ENCODE peak calls at places on chromosomes 2 and 18, in ten cellular contexts. One of them, this sample, is unnamed.

GRCh38 chr2:12416600-12416999 is 300.1 kb upstream of the TRIB2 start:
- DNase-seq in AG04450: no peak
- DNase-seq in tibial artery: peak; percentile 72
- DNase-seq in gastrocnemius medialis: no peak
- DNase-seq in stomach: peak; percentile 59
- DNase-seq in foreskin keratinocyte: no peak
- DNase-seq in CD8-positive, alpha-beta memory T cell: peak; percentile 44
- DNase-seq in tibial nerve: peak; percentile 53
- DNase-seq in mesendoderm: peak; percentile 39
- DNase-seq in PC-3: peak; percentile 41
- DNase-seq in this sample: peak; percentile 14

GRCh38 chr2:80148906-80149305 is 155.6 kb downstream of the LRRTM1 start:
- DNase-seq in AG04450: no peak
- DNase-seq in tibial artery: no peak
- DNase-seq in gastrocnemius medialis: no peak
- DNase-seq in stomach: no peak
- DNase-seq in foreskin keratinocyte: no peak
- DNase-seq in CD8-positive, alpha-beta memory T cell: no peak
- DNase-seq in tibial nerve: no peak
- DNase-seq in mesendoderm: no peak
- DNase-seq in PC-3: no peak
- DNase-seq in this sample: no peak

GRCh38 chr2:149915151-149915550 is 327.6 kb upstream of the MMADHC start:
- DNase-seq in AG04450: no peak
- DNase-seq in tibial artery: no peak
- DNase-seq in gastrocnemius medialis: no peak
- DNase-seq in stomach: no peak
- DNase-seq in foreskin keratinocyte: no peak
- DNase-seq in CD8-positive, alpha-beta memory T cell: no peak
- DNase-seq in tibial nerve: no peak
- DNase-seq in mesendoderm: no peak
- DNase-seq in PC-3: no peak
- DNase-seq in this sample: no peak

GRCh38 chr18:29838556-29838955 is 1204.0 kb downstream of the DSC3 start:
- DNase-seq in AG04450: no peak
- DNase-seq in tibial artery: no peak
- DNase-seq in gastrocnemius medialis: no peak
- DNase-seq in stomach: no peak
- DNase-seq in foreskin keratinocyte: no peak
- DNase-seq in CD8-positive, alpha-beta memory T cell: no peak
- DNase-seq in tibial nerve: no peak
- DNase-seq in mesendoderm: no peak
- DNase-seq in PC-3: peak; percentile 21
- DNase-seq in this sample: no peak

GRCh38 chr2:55901322-55901721 is 22.3 kb downstream of the EFEMP1 start:
- DNase-seq in AG04450: no peak
- DNase-seq in tibial artery: no peak
- DNase-seq in gastrocnemius medialis: no peak
- DNase-seq in stomach: no peak
- DNase-seq in foreskin keratinocyte: no peak
- DNase-seq in CD8-positive, alpha-beta memory T cell: no peak
- DNase-seq in tibial nerve: no peak
- DNase-seq in mesendoderm: peak; percentile 59
- DNase-seq in PC-3: peak; percentile 63
- DNase-seq in this sample: no peak

GRCh38 chr2:84461310-84461709 is 2.2 kb upstream of the SUCLG1 start:
- DNase-seq in AG04450: no peak
- DNase-seq in tibial artery: no peak
- DNase-seq in gastrocnemius medialis: no peak
- DNase-seq in stomach: no peak
- DNase-seq in foreskin keratinocyte: no peak
- DNase-seq in CD8-positive, alpha-beta memory T cell: no peak
- DNase-seq in tibial nerve: no peak
- DNase-seq in mesendoderm: peak; percentile 11
- DNase-seq in PC-3: no peak
- DNase-seq in this sample: no peak

GRCh38 chr2:66432801-66433694 is 1.9 kb upstream of the MEIS1 start:
- DNase-seq in AG04450: peak; percentile 94
- DNase-seq in tibial artery: peak; percentile 95
- DNase-seq in gastrocnemius medialis: peak; percentile 87
- DNase-seq in stomach: peak; percentile 88
- DNase-seq in foreskin keratinocyte: peak; percentile 89
- DNase-seq in CD8-positive, alpha-beta memory T cell: no peak
- DNase-seq in tibial nerve: peak; percentile 81
- DNase-seq in mesendoderm: peak; percentile 98
- DNase-seq in PC-3: peak; percentile 88
- DNase-seq in this sample: peak; percentile 95

GRCh38 chr18:45920367-45920766 is 46.8 kb downstream of the EPG5 start:
- DNase-seq in AG04450: no peak
- DNase-seq in tibial artery: peak; percentile 85
- DNase-seq in gastrocnemius medialis: peak; percentile 77
- DNase-seq in stomach: peak; percentile 84
- DNase-seq in foreskin keratinocyte: peak; percentile 49
- DNase-seq in CD8-positive, alpha-beta memory T cell: no peak
- DNase-seq in tibial nerve: peak; percentile 61
- DNase-seq in mesendoderm: no peak
- DNase-seq in PC-3: peak; percentile 60
- DNase-seq in this sample: no peak

GRCh38 chr2:227939271-227940027 is 68.0 kb downstream of the DAW1 start:
- DNase-seq in AG04450: no peak
- DNase-seq in tibial artery: no peak
- DNase-seq in gastrocnemius medialis: no peak
- DNase-seq in stomach: no peak
- DNase-seq in foreskin keratinocyte: no peak
- DNase-seq in CD8-positive, alpha-beta memory T cell: no peak
- DNase-seq in tibial nerve: no peak
- DNase-seq in mesendoderm: peak; percentile 71
- DNase-seq in PC-3: peak; percentile 67
- DNase-seq in this sample: peak; percentile 75

GRCh38 chr18:9008203-9008708 is 94.2 kb upstream of the NDUFV2 start:
- DNase-seq in AG04450: no peak
- DNase-seq in tibial artery: no peak
- DNase-seq in gastrocnemius medialis: no peak
- DNase-seq in stomach: no peak
- DNase-seq in foreskin keratinocyte: no peak
- DNase-seq in CD8-positive, alpha-beta memory T cell: no peak
- DNase-seq in tibial nerve: no peak
- DNase-seq in mesendoderm: no peak
- DNase-seq in PC-3: no peak
- DNase-seq in this sample: no peak

GRCh38 chr2:197161738-197162137 is 148.8 kb downstream of the ANKRD44 start:
- DNase-seq in AG04450: no peak
- DNase-seq in tibial artery: no peak
- DNase-seq in gastrocnemius medialis: no peak
- DNase-seq in stomach: no peak
- DNase-seq in foreskin keratinocyte: no peak
- DNase-seq in CD8-positive, alpha-beta memory T cell: no peak
- DNase-seq in tibial nerve: no peak
- DNase-seq in mesendoderm: no peak
- DNase-seq in PC-3: no peak
- DNase-seq in this sample: no peak

GRCh38 chr2:45119038-45119437 is 109.8 kb upstream of the SIX2 start:
- DNase-seq in AG04450: peak; percentile 8
- DNase-seq in tibial artery: no peak
- DNase-seq in gastrocnemius medialis: no peak
- DNase-seq in stomach: no peak
- DNase-seq in foreskin keratinocyte: peak; percentile 36
- DNase-seq in CD8-positive, alpha-beta memory T cell: no peak
- DNase-seq in tibial nerve: no peak
- DNase-seq in mesendoderm: no peak
- DNase-seq in PC-3: peak; percentile 80
- DNase-seq in this sample: no peak

GRCh38 chr18:13178976-13179375 is 39.6 kb upstream of the LDLRAD4 start:
- DNase-seq in AG04450: no peak
- DNase-seq in tibial artery: no peak
- DNase-seq in gastrocnemius medialis: no peak
- DNase-seq in stomach: no peak
- DNase-seq in foreskin keratinocyte: no peak
- DNase-seq in CD8-positive, alpha-beta memory T cell: no peak
- DNase-seq in tibial nerve: no peak
- DNase-seq in mesendoderm: no peak
- DNase-seq in PC-3: peak; percentile 49
- DNase-seq in this sample: no peak

GRCh38 chr2:108612153-108612513 is 77.9 kb downstream of the LIMS1 start:
- DNase-seq in AG04450: peak; percentile 52
- DNase-seq in tibial artery: no peak
- DNase-seq in gastrocnemius medialis: no peak
- DNase-seq in stomach: no peak
- DNase-seq in foreskin keratinocyte: peak; percentile 81
- DNase-seq in CD8-positive, alpha-beta memory T cell: no peak
- DNase-seq in tibial nerve: no peak
- DNase-seq in mesendoderm: no peak
- DNase-seq in PC-3: no peak
- DNase-seq in this sample: no peak

GRCh38 chr2:40225670-40226069 is 226.2 kb downstream of the SLC8A1 start:
- DNase-seq in AG04450: no peak
- DNase-seq in tibial artery: no peak
- DNase-seq in gastrocnemius medialis: no peak
- DNase-seq in stomach: no peak
- DNase-seq in foreskin keratinocyte: no peak
- DNase-seq in CD8-positive, alpha-beta memory T cell: no peak
- DNase-seq in tibial nerve: no peak
- DNase-seq in mesendoderm: peak; percentile 27
- DNase-seq in PC-3: no peak
- DNase-seq in this sample: no peak

GRCh38 chr2:146246017-146246733 is 1598.7 kb upstream of the ACVR2A start:
- DNase-seq in AG04450: no peak
- DNase-seq in tibial artery: no peak
- DNase-seq in gastrocnemius medialis: no peak
- DNase-seq in stomach: no peak
- DNase-seq in foreskin keratinocyte: peak; percentile 49
- DNase-seq in CD8-positive, alpha-beta memory T cell: no peak
- DNase-seq in tibial nerve: no peak
- DNase-seq in mesendoderm: no peak
- DNase-seq in PC-3: peak; percentile 45
- DNase-seq in this sample: no peak

GRCh38 chr2:37454851-37455762 is 110.7 kb downstream of the QPCT start:
- DNase-seq in AG04450: no peak
- DNase-seq in tibial artery: no peak
- DNase-seq in gastrocnemius medialis: no peak
- DNase-seq in stomach: no peak
- DNase-seq in foreskin keratinocyte: no peak
- DNase-seq in CD8-positive, alpha-beta memory T cell: no peak
- DNase-seq in tibial nerve: no peak
- DNase-seq in mesendoderm: peak; percentile 8
- DNase-seq in PC-3: no peak
- DNase-seq in this sample: no peak

GRCh38 chr18:74281639-74282358 is 10.0 kb downstream of the CYB5A start:
- DNase-seq in AG04450: no peak
- DNase-seq in tibial artery: no peak
- DNase-seq in gastrocnemius medialis: peak; percentile 62
- DNase-seq in stomach: no peak
- DNase-seq in foreskin keratinocyte: no peak
- DNase-seq in CD8-positive, alpha-beta memory T cell: no peak
- DNase-seq in tibial nerve: peak; percentile 75
- DNase-seq in mesendoderm: peak; percentile 23
- DNase-seq in PC-3: no peak
- DNase-seq in this sample: no peak

GRCh38 chr2:217950401-217950871 is 52.4 kb downstream of the TNS1 start:
- DNase-seq in AG04450: no peak
- DNase-seq in tibial artery: peak; percentile 72
- DNase-seq in gastrocnemius medialis: no peak
- DNase-seq in stomach: peak; percentile 27
- DNase-seq in foreskin keratinocyte: no peak
- DNase-seq in CD8-positive, alpha-beta memory T cell: no peak
- DNase-seq in tibial nerve: no peak
- DNase-seq in mesendoderm: no peak
- DNase-seq in PC-3: no peak
- DNase-seq in this sample: no peak
- H3K27ac ChIP-seq in AG04450: no peak overlapping the region
- H3K27ac ChIP-seq in tibial artery: peak overlapping the region; percentile 98
- H3K27ac ChIP-seq in gastrocnemius medialis: peak overlapping the region; percentile 34
- H3K27ac ChIP-seq in stomach: peak overlapping the region; percentile 83
- H3K27ac ChIP-seq in foreskin keratinocyte: no peak overlapping the region
- H3K27ac ChIP-seq in CD8-positive, alpha-beta memory T cell: no peak overlapping the region
- H3K27ac ChIP-seq in tibial nerve: peak overlapping the region; percentile 85
- H3K27ac ChIP-seq in mesendoderm: no peak overlapping the region
- H3K27ac ChIP-seq in PC-3: no peak overlapping the region
- H3K27ac ChIP-seq in this sample: no peak overlapping the region

GRCh38 chr18:62790836-62791772 is 75.8 kb downstream of the PHLPP1 start:
- DNase-seq in AG04450: no peak
- DNase-seq in tibial artery: no peak
- DNase-seq in gastrocnemius medialis: no peak
- DNase-seq in stomach: no peak
- DNase-seq in foreskin keratinocyte: no peak
- DNase-seq in CD8-positive, alpha-beta memory T cell: no peak
- DNase-seq in tibial nerve: no peak
- DNase-seq in mesendoderm: no peak
- DNase-seq in PC-3: no peak
- DNase-seq in this sample: no peak
- H3K27me3 ChIP-seq in AG04450: no peaks in the 10 kb centered on the region
- H3K27me3 ChIP-seq in tibial artery: no peaks in the 10 kb centered on the region
- H3K27me3 ChIP-seq in gastrocnemius medialis: no peaks in the 10 kb centered on the region
- H3K27me3 ChIP-seq in stomach: no peaks in the 10 kb centered on the region
- H3K27me3 ChIP-seq in foreskin keratinocyte: no peaks in the 10 kb centered on the region
- H3K27me3 ChIP-seq in CD8-positive, alpha-beta memory T cell: no peaks in the 10 kb centered on the region
- H3K27me3 ChIP-seq in tibial nerve: no peaks in the 10 kb centered on the region
- H3K27me3 ChIP-seq in mesendoderm: no peaks in the 10 kb centered on the region
- H3K27me3 ChIP-seq in PC-3: no peaks in the 10 kb centered on the region
- H3K27me3 ChIP-seq in this sample: no peaks in the 10 kb centered on the region

GRCh38 chr2:134429886-134430285 is 176.0 kb downstream of the MGAT5 start:
- DNase-seq in AG04450: no peak
- DNase-seq in tibial artery: no peak
- DNase-seq in gastrocnemius medialis: no peak
- DNase-seq in stomach: no peak
- DNase-seq in foreskin keratinocyte: no peak
- DNase-seq in CD8-positive, alpha-beta memory T cell: no peak
- DNase-seq in tibial nerve: no peak
- DNase-seq in mesendoderm: peak; percentile 10
- DNase-seq in PC-3: no peak
- DNase-seq in this sample: no peak
- H3K27ac ChIP-seq in AG04450: no peak overlapping the region
- H3K27ac ChIP-seq in tibial artery: no peak overlapping the region
- H3K27ac ChIP-seq in gastrocnemius medialis: no peak overlapping the region
- H3K27ac ChIP-seq in stomach: no peak overlapping the region
- H3K27ac ChIP-seq in foreskin keratinocyte: no peak overlapping the region
- H3K27ac ChIP-seq in CD8-positive, alpha-beta memory T cell: no peak overlapping the region
- H3K27ac ChIP-seq in tibial nerve: no peak overlapping the region
- H3K27ac ChIP-seq in mesendoderm: no peak overlapping the region
- H3K27ac ChIP-seq in PC-3: no peak overlapping the region
- H3K27ac ChIP-seq in this sample: no peak overlapping the region

GRCh38 chr2:19359021-19359357 is 566 bp upstream of the OSR1 start:
- DNase-seq in AG04450: no peak
- DNase-seq in tibial artery: no peak
- DNase-seq in gastrocnemius medialis: no peak
- DNase-seq in stomach: no peak
- DNase-seq in foreskin keratinocyte: no peak
- DNase-seq in CD8-positive, alpha-beta memory T cell: no peak
- DNase-seq in tibial nerve: no peak
- DNase-seq in mesendoderm: no peak
- DNase-seq in PC-3: no peak
- DNase-seq in this sample: no peak
- H3K27me3 ChIP-seq in AG04450: no peaks in the 10 kb centered on the region
- H3K27me3 ChIP-seq in tibial artery: no peaks in the 10 kb centered on the region
- H3K27me3 ChIP-seq in gastrocnemius medialis: peaks cover 36% of the 10 kb centered on the region
- H3K27me3 ChIP-seq in stomach: peaks cover 65% of the 10 kb centered on the region
- H3K27me3 ChIP-seq in foreskin keratinocyte: peaks cover 97% of the 10 kb centered on the region
- H3K27me3 ChIP-seq in CD8-positive, alpha-beta memory T cell: peaks cover 70% of the 10 kb centered on the region
- H3K27me3 ChIP-seq in tibial nerve: peaks cover 93% of the 10 kb centered on the region
- H3K27me3 ChIP-seq in mesendoderm: peaks cover 90% of the 10 kb centered on the region
- H3K27me3 ChIP-seq in PC-3: no peaks in the 10 kb centered on the region
- H3K27me3 ChIP-seq in this sample: peaks cover 99% of the 10 kb centered on the region

This sample was measured in GM23338.